ENCODE peak calls at places on chromosome 5, in five cellular contexts. E is AG04449, Q is NCI-H1694, W is tibial nerve, O is HTR-8/SVneo. A is an unnamed sample.

GRCh38 chr5:66442951-66443445 is 153.2 kb upstream of the MAST4 start:
- DNase-seq in W (no peak), E (no peak), Q (no peak), O (no peak), A (no peak)

GRCh38 chr5:138853132-138853531 is 22.0 kb downstream of the LRRTM2 start:
- DNase-seq in O (no peak), E (no peak), W (no peak), Q (no peak), A (no peak)

GRCh38 chr5:172646716-172647285 is 5.7 kb downstream of the NEURL1B start:
- DNase-seq in O (no peak), Q (no peak), W (no peak), E (no peak), A (no peak)

GRCh38 chr5:27594141-27594540 is 555.8 kb upstream of the CDH9 start:
- DNase-seq in W (no peak), E (no peak), Q (no peak), O (no peak), A (no peak)

GRCh38 chr5:154575869-154576806 is 98.1 kb upstream of the HAND1 start:
- DNase-seq in W (no peak), Q (peak; percentile 26), E (no peak), O (no peak), A (no peak)

GRCh38 chr5:165996484-165996883 is 2295.0 kb upstream of the WWC1 start:
- DNase-seq in E (no peak), O (no peak), Q (no peak), W (no peak), A (no peak)

GRCh38 chr5:83029912-83030311 is 47.3 kb downstream of the TMEM167A start:
- DNase-seq in W (no peak), E (peak; percentile 42), Q (no peak), O (no peak), A (no peak)

GRCh38 chr5:142281966-142282365 is 42.9 kb downstream of the SPRY4 start:
- DNase-seq in Q (no peak), E (no peak), O (no peak), W (no peak), A (no peak)

GRCh38 chr5:150797384-150797783 is 18.8 kb downstream of the SMIM3 start:
- DNase-seq in Q (no peak), W (no peak), O (no peak), E (no peak), A (no peak)

GRCh38 chr5:177539411-177539810 is 15.0 kb downstream of the FAM193B start:
- DNase-seq in W (no peak), E (peak; percentile 73), Q (no peak), O (no peak), A (no peak)

GRCh38 chr5:48192-48591 is 43.8 kb upstream of the PLEKHG4B start:
- DNase-seq in E (no peak), O (no peak), Q (no peak), W (no peak), A (peak; percentile 69)

GRCh38 chr5:143449772-143450171 is 46.3 kb upstream of the NR3C1 start:
- DNase-seq in W (no peak), Q (no peak), E (no peak), O (no peak), A (no peak)

GRCh38 chr5:138636401-138636944 is 61.3 kb upstream of the HSPA9 start:
- DNase-seq in W (no peak), O (no peak), Q (no peak), E (no peak), A (no peak)

GRCh38 chr5:146956217-146956616 is 77.7 kb upstream of the PPP2R2B start:
- DNase-seq in E (no peak), O (no peak), Q (no peak), W (no peak), A (no peak)

GRCh38 chr5:138275379-138275782 is 960 bp upstream of the GFRA3 start:
- DNase-seq in O (no peak), Q (no peak), W (no peak), E (no peak), A (no peak)

GRCh38 chr5:90626493-90626892 is 67.9 kb downstream of the ADGRV1 start:
- DNase-seq in W (no peak), E (no peak), O (no peak), Q (no peak), A (no peak)

GRCh38 chr5:11658341-11658740 is 245.9 kb downstream of the CTNND2 start:
- DNase-seq in Q (no peak), E (no peak), W (no peak), O (no peak), A (no peak)

GRCh38 chr5:163993126-163993525 is 487.7 kb downstream of the MAT2B start:
- DNase-seq in O (no peak), Q (no peak), E (no peak), W (no peak), A (no peak)

GRCh38 chr5:178667685-178668084 is 40.8 kb upstream of the CLK4 start:
- DNase-seq in E (no peak), Q (no peak), O (no peak), W (no peak), A (no peak)

GRCh38 chr5:172102913-172103629 is 85.0 kb downstream of the STK10 start:
- DNase-seq in E (peak; percentile 88), W (no peak), O (peak; percentile 96), Q (no peak), A (no peak)

GRCh38 chr5:16690243-16690839 is 73.5 kb upstream of the RETREG1 start:
- DNase-seq in E (no peak), Q (peak; percentile 34), W (no peak), O (peak; percentile 88), A (no peak)

GRCh38 chr5:117519957-117520500 is 945.4 kb upstream of the SEMA6A start:
- DNase-seq in O (no peak), Q (no peak), E (no peak), W (no peak), A (no peak)

GRCh38 chr5:160083012-160083436 is 36.2 kb downstream of the PWWP2A start:
- DNase-seq in Q (no peak), O (peak; percentile 82), E (peak; percentile 53), W (no peak), A (no peak)

GRCh38 chr5:150665044-150665443 is 4.0 kb downstream of the MYOZ3 start:
- DNase-seq in O (no peak), Q (no peak), E (no peak), W (no peak), A (no peak)

GRCh38 chr5:68420476-68421344 is 205.2 kb downstream of the PIK3R1 start:
- DNase-seq in W (no peak), E (no peak), O (no peak), Q (no peak), A (no peak)

GRCh38 chr5:64497390-64497789 is 8.4 kb upstream of the RGS7BP start:
- DNase-seq in E (no peak), W (no peak), O (peak; percentile 62), Q (no peak), A (no peak)